ENCODE peak calls at places on chromosome X, in five cellular contexts. One of them, this sample, is unnamed.

GRCh38 chrX:64204701-64205440 is 637 bp downstream of the AMER1 start:
- DNase-seq in CD14-positive monocyte: no peak
- DNase-seq in adipocyte: peak; percentile 59
- DNase-seq in fibroblast of mammary gland: peak; percentile 28
- DNase-seq in PC-3: peak; percentile 25
- DNase-seq in this sample: peak; percentile 19

GRCh38 chrX:69093960-69094935 is 71.0 kb downstream of the PJA1 start:
- DNase-seq in PC-3: peak; percentile 67
- DNase-seq in CD14-positive monocyte: no peak
- DNase-seq in adipocyte: peak; percentile 63
- DNase-seq in fibroblast of mammary gland: peak; percentile 63
- DNase-seq in this sample: peak; percentile 70

GRCh38 chrX:131895002-131895401 is 128.1 kb upstream of the STK26 start:
- DNase-seq in CD14-positive monocyte: no peak
- DNase-seq in PC-3: peak; percentile 80
- DNase-seq in fibroblast of mammary gland: peak; percentile 49
- DNase-seq in adipocyte: no peak
- DNase-seq in this sample: peak; percentile 83

GRCh38 chrX:69140837-69141236 is 24.4 kb downstream of the PJA1 start:
- DNase-seq in PC-3: no peak
- DNase-seq in CD14-positive monocyte: no peak
- DNase-seq in adipocyte: no peak
- DNase-seq in fibroblast of mammary gland: no peak
- DNase-seq in this sample: no peak

GRCh38 chrX:74325130-74326059 is 21.4 kb downstream of the ZCCHC13 start:
- DNase-seq in adipocyte: no peak
- DNase-seq in PC-3: no peak
- DNase-seq in fibroblast of mammary gland: no peak
- DNase-seq in CD14-positive monocyte: no peak
- DNase-seq in this sample: no peak

GRCh38 chrX:40262641-40263560 is 165.1 kb upstream of the BCOR start:
- DNase-seq in CD14-positive monocyte: no peak
- DNase-seq in adipocyte: peak; percentile 48
- DNase-seq in fibroblast of mammary gland: peak; percentile 47
- DNase-seq in PC-3: peak; percentile 37
- DNase-seq in this sample: peak; percentile 70

GRCh38 chrX:23373129-23373804 is 38.6 kb downstream of the PTCHD1 start:
- DNase-seq in PC-3: peak; percentile 58
- DNase-seq in CD14-positive monocyte: no peak
- DNase-seq in adipocyte: peak; percentile 28
- DNase-seq in fibroblast of mammary gland: peak; percentile 86
- DNase-seq in this sample: peak; percentile 27

GRCh38 chrX:124435616-124436015 is 89.3 kb downstream of the SH2D1A start:
- DNase-seq in adipocyte: no peak
- DNase-seq in CD14-positive monocyte: no peak
- DNase-seq in fibroblast of mammary gland: no peak
- DNase-seq in PC-3: no peak
- DNase-seq in this sample: no peak

GRCh38 chrX:24371391-24371972 is 11.0 kb downstream of the SUPT20HL1 start:
- DNase-seq in CD14-positive monocyte: peak; percentile 48
- DNase-seq in PC-3: peak; percentile 59
- DNase-seq in fibroblast of mammary gland: peak; percentile 65
- DNase-seq in adipocyte: peak; percentile 70
- DNase-seq in this sample: peak; percentile 56

GRCh38 chrX:50211510-50211909 is 6.9 kb downstream of the CCNB3 start:
- DNase-seq in PC-3: peak; percentile 22
- DNase-seq in CD14-positive monocyte: no peak
- DNase-seq in adipocyte: peak; percentile 6
- DNase-seq in fibroblast of mammary gland: peak; percentile 37
- DNase-seq in this sample: peak; percentile 7

This sample was measured in fibroblast of villous mesenchyme.